ENCODE peak calls at places on chromosomes 16 and 17, in four cellular contexts. I, D, G and J are unnamed samples.

GRCh38 chr16:2856061-2856670 is 1.8 kb downstream of the PRSS22 start:
- DNase-seq in G (no peak), D (peak), I (no peak), J (no peak)

GRCh38 chr17:75864448-75864871 is 9.3 kb upstream of the WBP2 start:
- DNase-seq in I (no peak), G (peak), D (peak), J (peak)

GRCh38 chr17:30379303-30380105 is 777 bp downstream of the CPD start:
- DNase-seq in I (no peak), D (peak), G (peak), J (no peak)

GRCh38 chr16:54171855-54172537 is 114.6 kb downstream of the IRX3 start:
- DNase-seq in D (no peak), G (no peak), I (no peak), J (peak)

GRCh38 chr16:17313085-17313611 is 157.6 kb downstream of the XYLT1 start:
- DNase-seq in G (no peak), I (peak), D (peak), J (no peak)

GRCh38 chr16:79769320-79770243 is 169.0 kb upstream of the MAF start:
- DNase-seq in D (no peak), I (no peak), G (no peak), J (no peak)

GRCh38 chr17:79711715-79712305 is 18.9 kb upstream of the ENPP7 start:
- DNase-seq in G (no peak), D (no peak), I (no peak), J (no peak)

GRCh38 chr16:9384141-9384540 is 292.7 kb downstream of the HAPSTR1 start:
- DNase-seq in D (no peak), G (no peak), I (no peak), J (no peak)

GRCh38 chr17:6780886-6781285 is 4.9 kb downstream of the FBXO39 start:
- DNase-seq in G (no peak), D (no peak), I (no peak), J (no peak)

GRCh38 chr17:39652635-39653315 is 12.4 kb upstream of the TCAP start:
- DNase-seq in D (no peak), I (peak), G (no peak), J (no peak)

GRCh38 chr16:71328151-71328550 is 30.4 kb upstream of the CALB2 start:
- DNase-seq in G (no peak), D (no peak), I (no peak), J (no peak)

GRCh38 chr16:8712589-8713361 is 38.4 kb downstream of the ABAT start:
- DNase-seq in G (no peak), I (no peak), D (no peak), J (no peak)

GRCh38 chr17:39668141-39668924 is at the start of gene PNMT:
- DNase-seq in G (peak), I (no peak), D (peak), J (no peak)

GRCh38 chr16:68228652-68229051 is 7.3 kb downstream of the ESRP2 start:
- DNase-seq in I (no peak), D (no peak), G (peak), J (no peak)

GRCh38 chr16:68351991-68352431 is 41.2 kb downstream of the PRMT7 start:
- DNase-seq in G (no peak), I (no peak), D (peak), J (no peak)

GRCh38 chr16:4344659-4345438 is 6.3 kb downstream of the PAM16 start:
- DNase-seq in G (no peak), D (no peak), I (peak), J (no peak)

GRCh38 chr16:28136751-28137434 is 73.4 kb upstream of the GSG1L start:
- DNase-seq in D (no peak), I (peak), G (no peak), J (no peak)

GRCh38 chr17:45035848-45036247 is 15.6 kb downstream of the DCAKD start:
- DNase-seq in I (no peak), G (no peak), D (no peak), J (no peak)

GRCh38 chr16:86653289-86654006 is 75.1 kb downstream of the FOXL1 start:
- DNase-seq in I (no peak), G (no peak), D (no peak), J (no peak)